ENCODE peak calls at places on chromosomes 7 and 10, in six cellular contexts. Z, P, J, E, V and X are unnamed samples.

GRCh38 chr7:44638611-44639557 is 32.5 kb downstream of the OGDH start:
- DNase-seq in P (peak), Z (peak), E (peak), J (peak), V (peak), X (peak)

GRCh38 chr7:33152087-33152486 is 22.7 kb downstream of the BBS9 start:
- DNase-seq in P (no peak), V (no peak), Z (no peak), J (no peak), E (no peak), X (no peak)

GRCh38 chr7:157519246-157519645 is 182.4 kb downstream of the DNAJB6 start:
- DNase-seq in P (no peak), E (no peak), J (no peak), Z (no peak), V (no peak), X (no peak)

GRCh38 chr7:128941946-128942526 is 4.3 kb downstream of the IRF5 start:
- DNase-seq in P (no peak), J (no peak), V (no peak), Z (no peak), E (no peak), X (no peak)

GRCh38 chr7:77727936-77728701 is 31.9 kb downstream of the RSBN1L start:
- DNase-seq in E (peak), V (no peak), P (no peak), Z (no peak), J (no peak), X (no peak)

GRCh38 chr10:20058135-20058534 is 241.9 kb downstream of the PLXDC2 start:
- DNase-seq in Z (no peak), J (no peak), V (no peak), P (no peak), E (no peak), X (no peak)

GRCh38 chr10:6062101-6062771 is at the start of gene IL2RA:
- DNase-seq in V (no peak), P (no peak), E (no peak), Z (no peak), J (peak), X (peak)

GRCh38 chr7:150738092-150739044 is 1.1 kb downstream of the GIMAP5 start:
- DNase-seq in P (no peak), V (no peak), Z (no peak), E (no peak), J (no peak), X (no peak)

GRCh38 chr10:69146756-69147155 is 22.8 kb downstream of the VPS26A start:
- DNase-seq in P (no peak), J (no peak), E (no peak), V (no peak), Z (no peak), X (no peak)

GRCh38 chr10:43695321-43695720 is 46.6 kb upstream of the ZNF32 start:
- DNase-seq in V (no peak), E (no peak), Z (no peak), P (no peak), J (no peak), X (no peak)
- TF ChIP-seq CTCF in V (no peak), E (no peak), Z (no peak), P (no peak), J (no peak), X (no peak)

GRCh38 chr10:99855479-99856071 is 73.1 kb downstream of the ABCC2 start:
- DNase-seq in P (no peak), E (no peak), J (no peak), Z (no peak), V (no peak), X (no peak)
- TF ChIP-seq CTCF in P (no peak), E (no peak), J (no peak), Z (no peak), V (no peak), X (no peak)

GRCh38 chr10:7817576-7817975 is 729 bp upstream of the TAF3 start:
- DNase-seq in P (no peak), E (no peak), V (peak), J (no peak), Z (no peak), X (no peak)

GRCh38 chr10:7810443-7810842 is 7.9 kb upstream of the TAF3 start:
- DNase-seq in E (no peak), P (no peak), J (no peak), V (no peak), Z (no peak), X (no peak)

GRCh38 chr10:7811000-7811399 is 7.3 kb upstream of the TAF3 start:
- DNase-seq in V (no peak), Z (no peak), E (no peak), P (no peak), J (no peak), X (no peak)

GRCh38 chr10:7817984-7818294 is 366 bp upstream of the TAF3 start:
- DNase-seq in J (no peak), P (no peak), Z (no peak), E (no peak), V (no peak), X (no peak)

GRCh38 chr10:7813481-7813880 is 4.8 kb upstream of the TAF3 start:
- DNase-seq in P (no peak), J (no peak), Z (no peak), E (no peak), V (no peak), X (no peak)
- TF ChIP-seq CTCF in P (peak), J (no peak), Z (no peak), E (no peak), V (no peak), X (no peak)

GRCh38 chr10:126160971-126161630 is 227.2 kb downstream of the ADAM12 start:
- DNase-seq in Z (no peak), E (no peak), J (no peak), P (no peak), V (peak), X (no peak)
- TF ChIP-seq CTCF in Z (no peak), E (no peak), J (no peak), P (peak), V (no peak), X (no peak)

GRCh38 chr10:84548869-84549268 is 220.5 kb downstream of the CCSER2 start:
- DNase-seq in Z (no peak), V (peak), J (no peak), P (no peak), E (peak), X (no peak)
- TF ChIP-seq CTCF in Z (no peak), V (peak), J (no peak), P (peak), E (peak), X (no peak)

GRCh38 chr7:50610521-50611277 is 45.5 kb upstream of the DDC start:
- DNase-seq in E (peak), Z (no peak), V (no peak), P (peak), J (no peak), X (no peak)
- TF ChIP-seq CTCF in E (no peak), Z (no peak), V (no peak), P (peak), J (no peak), X (no peak)

GRCh38 chr7:101378808-101379207 is 16.1 kb downstream of the COL26A1 start:
- DNase-seq in Z (no peak), P (no peak), V (peak), E (no peak), J (no peak), X (no peak)
- TF ChIP-seq CTCF in Z (no peak), P (no peak), V (no peak), E (peak), J (no peak), X (no peak)

GRCh38 chr7:68725843-68726242 is 872.4 kb upstream of the AUTS2 start:
- DNase-seq in Z (no peak), P (no peak), E (no peak), J (no peak), V (no peak), X (no peak)
- TF ChIP-seq CTCF in Z (no peak), P (peak), E (no peak), J (no peak), V (no peak), X (no peak)

DNA sequence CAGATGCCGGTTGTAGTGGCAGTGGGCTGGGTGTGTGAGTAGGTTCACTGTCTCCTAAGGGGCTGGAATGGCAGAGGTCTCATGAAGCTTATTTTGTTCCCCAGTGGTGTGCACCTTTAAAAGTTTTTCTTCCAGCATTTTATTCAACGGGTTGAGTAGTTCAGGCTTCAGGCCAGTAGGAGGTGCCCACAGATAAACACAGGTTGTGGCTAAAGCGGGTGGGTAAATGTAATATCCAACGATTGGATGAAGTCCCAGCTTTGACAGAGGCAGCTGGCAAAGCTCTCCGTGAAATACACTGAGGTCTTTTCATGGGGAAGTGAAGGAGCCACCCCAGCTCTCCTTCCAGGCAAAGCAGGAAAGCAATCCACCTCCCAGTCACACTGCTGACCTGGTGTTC is 339.8 kb upstream of the LRRTM3 start:
- DNase-seq in Z (peak), P (peak), V (peak), J (no peak), E (peak), X (no peak)
- TF ChIP-seq CTCF in Z (no peak), P (peak), V (peak), J (no peak), E (no peak), X (no peak)